ENCODE peak calls at places on chromosomes 6 and 20, in nine cellular contexts. G is coronary artery; Y is H9; D is heart left ventricle; O is CD4-positive, alpha-beta T cell; X is cardiac muscle cell; L is mesothelial cell of epicardium; H is astrocyte; M is brain microvascular endothelial cell. K is an unnamed sample.
A peak's percentile ranks its signal among the peaks of the same experiment; 100 is the strongest.

GRCh38 chr6:149545258-149545753 is 537 bp downstream of the PPIL4 start:
- DNase-seq in Y (peak; percentile 34), L (peak; percentile 49), D (peak; percentile 35), H (peak; percentile 62), M (peak; percentile 75), G (no peak), X (peak; percentile 29), O (peak; percentile 61), K (no peak)

GRCh38 chr20:11716239-11716944 is 201.3 kb upstream of the BTBD3 start:
- DNase-seq in G (no peak), H (peak; percentile 94), X (peak; percentile 28), O (no peak), Y (peak; percentile 75), M (peak; percentile 90), D (no peak), L (no peak), K (no peak)

GRCh38 chr20:14055127-14055742 is 59.9 kb downstream of the MACROD2 start:
- DNase-seq in O (no peak), X (peak; percentile 76), M (peak; percentile 49), L (no peak), H (peak; percentile 22), Y (no peak), G (no peak), D (no peak), K (no peak)

GRCh38 chr20:24465730-24466129 is 3.7 kb upstream of the SYNDIG1 start:
- DNase-seq in O (no peak), G (no peak), X (no peak), D (peak; percentile 85), M (no peak), H (peak; percentile 62), L (no peak), Y (no peak), K (no peak)

GRCh38 chr6:73180076-73180717 is 45.1 kb downstream of the KHDC1L start:
- DNase-seq in Y (no peak), G (no peak), O (no peak), M (no peak), X (no peak), H (peak; percentile 32), D (no peak), L (no peak), K (no peak)

GRCh38 chr6:28258877-28259777 is at the start of gene NKAPL:
- DNase-seq in G (peak; percentile 81), X (no peak), H (peak; percentile 51), O (peak; percentile 16), Y (peak; percentile 34), M (peak; percentile 66), L (no peak), D (peak; percentile 92), K (no peak)

GRCh38 chr20:57697540-57697939 is 12.3 kb downstream of the PMEPA1 start:
- DNase-seq in G (no peak), X (no peak), H (no peak), M (no peak), D (no peak), O (no peak), L (no peak), Y (no peak), K (no peak)

GRCh38 chr6:110139052-110139451 is 40.4 kb downstream of the WASF1 start:
- DNase-seq in L (no peak), D (no peak), G (no peak), X (no peak), M (no peak), H (no peak), O (no peak), Y (no peak), K (no peak)

GRCh38 chr6:87095056-87095527 is at the start of gene CGA:
- DNase-seq in M (no peak), H (peak; percentile 22), X (no peak), D (no peak), G (no peak), Y (no peak), L (no peak), O (no peak), K (no peak)

GRCh38 chr6:110581682-110582081 is 105.3 kb upstream of the SLC22A16 start:
- DNase-seq in L (no peak), M (no peak), Y (no peak), X (no peak), D (no peak), G (no peak), H (no peak), O (no peak), K (no peak)

GRCh38 chr20:51767867-51768758 is at the start of gene ATP9A:
- DNase-seq in H (peak; percentile 22), X (peak; percentile 67), G (no peak), L (peak; percentile 48), Y (no peak), D (peak; percentile 40), M (no peak), O (no peak), K (no peak)
- TF ChIP-seq CTCF in H (no peak), X (no peak), G (no peak), L (no peak), Y (no peak), D (no peak), M (no peak), O (no peak), K (peak; percentile 60)

GRCh38 chr20:50582591-50583234 is 72.5 kb downstream of the PTPN1 start:
- DNase-seq in O (no peak), Y (no peak), H (no peak), L (no peak), D (no peak), M (no peak), X (no peak), G (no peak), K (no peak)

GRCh38 chr20:50585214-50585613 is 75.0 kb downstream of the PTPN1 start:
- DNase-seq in D (no peak), G (no peak), L (no peak), X (no peak), M (no peak), H (no peak), Y (no peak), O (no peak), K (no peak)

GRCh38 chr20:50585678-50586077 is 75.5 kb downstream of the PTPN1 start:
- DNase-seq in D (no peak), G (no peak), Y (no peak), L (no peak), H (no peak), X (no peak), O (no peak), M (no peak), K (no peak)

GRCh38 chr20:50583422-50584150 is 73.4 kb downstream of the PTPN1 start:
- DNase-seq in X (no peak), Y (no peak), H (no peak), O (no peak), M (no peak), G (no peak), L (no peak), D (no peak), K (no peak)

GRCh38 chr20:50584687-50585086 is 74.5 kb downstream of the PTPN1 start:
- DNase-seq in M (no peak), L (no peak), H (no peak), D (no peak), G (no peak), O (no peak), X (no peak), Y (no peak), K (no peak)
- TF ChIP-seq CTCF in M (no peak), L (no peak), H (no peak), D (no peak), G (no peak), O (no peak), X (no peak), Y (no peak), K (no peak)

DNA sequence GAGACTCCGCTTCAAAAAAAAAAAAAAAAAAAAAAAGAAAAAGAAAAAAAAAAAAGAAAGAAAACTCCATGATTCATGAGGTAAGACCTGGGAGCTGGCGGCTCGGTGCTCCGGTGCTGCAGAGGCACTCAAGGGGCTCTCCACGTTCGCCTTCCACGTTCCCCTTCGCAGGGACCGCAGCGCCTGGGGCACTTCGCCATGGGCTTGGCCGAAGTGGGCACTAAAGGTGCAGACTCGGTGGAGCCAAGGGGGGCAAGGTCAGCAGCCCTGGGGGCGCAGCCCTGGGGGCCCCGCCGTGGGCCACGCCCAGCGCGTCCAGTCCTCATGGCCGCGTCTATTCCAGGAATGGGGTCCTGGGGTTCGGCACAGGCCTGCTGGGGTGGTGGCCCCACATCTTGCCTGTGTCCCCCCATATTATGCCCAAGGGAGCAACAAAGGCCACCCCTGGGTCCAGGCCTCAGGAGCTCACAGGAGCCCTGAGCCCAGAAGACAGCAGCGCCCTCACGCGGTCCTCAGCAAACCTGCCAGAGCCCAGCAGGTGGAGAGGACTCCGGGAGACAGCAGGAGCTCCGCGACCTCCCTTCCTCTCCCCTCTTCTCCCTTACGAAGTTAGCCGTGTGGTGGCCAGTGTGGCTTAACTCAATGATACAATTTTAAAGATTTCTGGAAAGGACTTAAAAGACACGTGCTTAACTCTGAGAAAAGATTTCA is 21.9 kb downstream of the ZBTB46 start:
- DNase-seq in O (no peak), X (no peak), L (no peak), Y (no peak), M (no peak), G (no peak), D (no peak), H (no peak), K (no peak)
- TF ChIP-seq CTCF in O (no peak), X (no peak), L (no peak), Y (peak; percentile 37), M (no peak), G (no peak), D (no peak), H (no peak), K (no peak)

DNA sequence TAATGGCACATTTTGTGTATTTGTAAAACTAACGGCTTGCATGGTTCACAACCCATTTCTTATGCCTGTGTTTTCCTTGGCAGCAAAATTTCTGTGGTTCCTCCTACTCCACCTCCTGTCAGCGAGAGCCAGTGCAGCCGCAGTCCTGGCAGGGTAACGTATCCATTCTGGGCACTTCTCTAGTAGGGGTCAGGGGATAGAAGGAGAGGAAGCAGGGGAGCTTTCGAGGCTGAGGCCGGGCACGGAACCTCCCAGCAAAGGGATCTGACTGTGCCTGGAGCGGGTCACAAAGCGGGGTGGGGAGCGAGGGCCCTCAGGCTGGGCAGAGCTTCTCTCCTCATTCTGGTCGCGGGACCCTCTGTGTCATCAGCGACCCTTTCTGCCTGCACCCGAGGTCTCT is 58.4 kb downstream of the SYTL3 start:
- DNase-seq in Y (peak; percentile 39), O (no peak), L (no peak), D (peak; percentile 70), H (peak; percentile 72), G (peak; percentile 75), M (peak; percentile 52), X (peak; percentile 56), K (no peak)
- TF ChIP-seq CTCF in Y (no peak), O (no peak), L (no peak), D (no peak), H (no peak), G (no peak), M (peak; percentile 39), X (peak; percentile 24), K (no peak)

GRCh38 chr6:163120223-163120622 is 294.3 kb upstream of the QKI start:
- DNase-seq in O (no peak), Y (no peak), G (no peak), L (no peak), D (no peak), M (no peak), H (no peak), X (no peak), K (no peak)
- TF ChIP-seq CTCF in O (no peak), Y (peak; percentile 54), G (no peak), L (no peak), D (no peak), M (peak; percentile 15), H (no peak), X (no peak), K (no peak)